ENCODE peak calls at places on chromosomes 1 and 21, in six cellular contexts. Y, S, R, W, O and E are unnamed samples.

GRCh38 chr1:44775930-44776748 is 799 bp downstream of the RPS8 start:
- DNase-seq in W (no peak), R (no peak), S (no peak), O (no peak), Y (no peak), E (no peak)

GRCh38 chr21:41707231-41707988 is 59.4 kb downstream of the RIPK4 start:
- DNase-seq in Y (no peak), S (no peak), W (no peak), R (no peak), O (no peak), E (no peak)

GRCh38 chr21:41610042-41610839 is 102.3 kb upstream of the TMPRSS2 start:
- DNase-seq in O (peak; percentile 61), Y (peak; percentile 60), W (peak; percentile 74), R (peak; percentile 83), S (peak; percentile 33), E (peak; percentile 38)

GRCh38 chr1:117371436-117372151 is 4.3 kb downstream of the MAN1A2 start:
- DNase-seq in W (no peak), O (no peak), R (no peak), Y (peak; percentile 18), S (no peak), E (no peak)

GRCh38 chr1:30834249-30834648 is 74.3 kb downstream of the SDC3 start:
- DNase-seq in Y (no peak), O (no peak), R (no peak), S (no peak), W (no peak), E (no peak)

GRCh38 chr1:41496080-41497055 is 11.9 kb upstream of the EDN2 start:
- DNase-seq in S (no peak), Y (no peak), W (no peak), R (peak; percentile 97), O (peak; percentile 84), E (peak; percentile 65)

GRCh38 chr21:37009740-37010341 is 3.3 kb downstream of the RIPPLY3 start:
- DNase-seq in W (peak; percentile 94), S (peak; percentile 77), Y (peak; percentile 72), R (peak; percentile 94), O (peak; percentile 89), E (peak; percentile 90)

GRCh38 chr1:35505911-35506798 is 51.0 kb downstream of the KIAA0319L start:
- DNase-seq in R (no peak), O (peak; percentile 55), W (no peak), S (no peak), Y (peak; percentile 92), E (no peak)

GRCh38 chr1:67214420-67215174 is 48.3 kb downstream of the IL23R start:
- DNase-seq in S (no peak), R (no peak), Y (peak; percentile 40), W (peak; percentile 29), O (peak; percentile 16), E (no peak)

GRCh38 chr1:241611063-241611462 is 29.1 kb downstream of the CHML start:
- DNase-seq in R (no peak), S (peak; percentile 57), W (peak; percentile 17), Y (peak; percentile 54), O (peak; percentile 37), E (no peak)

GRCh38 chr1:87325982-87326738 is 2.5 kb upstream of the LMO4 start:
- DNase-seq in O (peak; percentile 52), W (peak; percentile 64), R (no peak), S (peak; percentile 22), Y (peak; percentile 40), E (peak; percentile 29)

GRCh38 chr1:8239039-8239305 is 78.9 kb upstream of the SLC45A1 start:
- DNase-seq in R (no peak), Y (peak; percentile 46), S (no peak), O (no peak), W (no peak), E (no peak)

GRCh38 chr1:245942861-245943260 is 564.2 kb downstream of the SMYD3 start:
- DNase-seq in R (no peak), Y (no peak), W (no peak), O (no peak), S (no peak), E (no peak)

GRCh38 chr1:13699936-13700520 is at the start of gene PRDM2:
- DNase-seq in W (peak; percentile 29), Y (no peak), R (peak; percentile 87), S (peak; percentile 21), O (peak; percentile 84), E (peak; percentile 36)

GRCh38 chr1:90336552-90337324 is 341.8 kb downstream of the ZNF326 start:
- DNase-seq in R (no peak), O (no peak), Y (no peak), S (no peak), W (no peak), E (no peak)
- TF ChIP-seq CTCF in R (no peak), O (no peak), Y (no peak), S (no peak), W (no peak), E (no peak)

DNA sequence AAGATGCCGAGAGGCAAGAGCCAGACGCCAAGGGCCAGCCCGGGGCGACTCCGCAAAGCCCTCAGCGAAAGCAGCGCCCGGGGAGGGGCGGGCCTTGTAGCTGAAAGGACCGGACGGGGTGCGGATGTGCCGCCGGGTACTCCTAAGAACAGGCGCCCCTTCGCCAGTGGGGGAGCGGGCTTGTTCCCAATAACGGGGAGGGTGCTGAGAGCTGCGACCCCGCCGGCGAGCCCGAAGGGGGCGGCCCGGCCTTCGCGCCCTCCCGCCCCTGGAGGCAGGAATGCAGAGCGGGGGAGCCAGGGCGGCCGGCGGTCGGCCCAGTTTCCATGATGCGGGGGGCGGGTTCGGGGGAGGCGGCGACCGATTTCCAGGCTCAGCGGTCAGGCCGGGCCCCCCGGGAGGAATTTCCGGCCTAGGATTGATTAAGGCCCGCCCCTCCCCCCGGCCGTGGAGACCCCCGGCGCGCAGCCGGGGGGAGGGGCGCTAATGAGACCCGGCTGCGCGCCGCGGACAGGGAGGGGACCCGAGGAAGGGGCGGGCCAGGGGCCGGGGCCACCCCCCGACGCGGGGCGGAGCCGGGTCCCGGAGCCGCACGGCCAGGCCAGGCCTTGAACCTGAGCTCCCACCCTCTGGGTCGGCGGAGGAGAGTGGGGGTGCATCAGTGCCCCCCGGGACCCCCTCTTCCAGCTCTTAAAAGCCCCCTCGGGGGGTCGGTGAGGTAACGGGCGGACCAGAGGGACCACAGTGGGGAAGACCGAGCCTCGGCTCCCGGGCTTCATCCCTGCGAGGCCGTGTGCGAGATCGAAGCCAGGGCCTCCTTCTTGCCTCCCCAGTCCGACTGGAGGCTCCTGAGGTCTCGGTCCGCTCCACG is 898 bp upstream of the TMEM200B start:
- DNase-seq in O (peak; percentile 86), Y (peak; percentile 46), W (peak; percentile 71), S (peak; percentile 71), R (peak; percentile 96), E (peak; percentile 85)
- TF ChIP-seq CTCF in O (no peak), Y (peak; percentile 59), W (peak; percentile 49), S (peak; percentile 35), R (peak; percentile 57), E (peak; percentile 80)

DNA sequence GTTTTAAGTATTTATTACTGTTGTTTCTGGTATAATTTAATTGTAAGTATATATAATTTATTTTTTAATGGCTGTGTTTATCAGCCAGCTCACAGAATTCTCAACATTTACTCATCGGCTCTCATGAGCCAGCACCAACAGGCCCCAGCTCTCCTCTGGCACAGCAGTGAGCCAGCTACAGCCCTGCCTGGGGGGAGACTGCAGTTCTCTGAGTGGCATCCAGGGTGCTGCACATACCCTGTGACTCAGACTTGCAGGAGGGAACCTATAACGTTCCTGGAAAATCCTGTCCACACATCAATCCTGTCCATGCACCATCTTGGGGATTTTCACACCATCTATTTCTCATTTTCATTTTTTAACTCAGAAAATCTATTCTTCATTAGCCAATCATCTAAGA is 36.5 kb downstream of the FHAD1 start:
- DNase-seq in W (peak; percentile 19), S (peak; percentile 69), R (peak; percentile 83), Y (no peak), O (no peak), E (no peak)
- TF ChIP-seq CTCF in W (no peak), S (no peak), R (no peak), Y (peak; percentile 50), O (no peak), E (no peak)

GRCh38 chr1:79355073-79355472 is 348.5 kb upstream of the ADGRL4 start:
- DNase-seq in O (no peak), Y (peak; percentile 29), R (no peak), W (no peak), S (no peak), E (no peak)

GRCh38 chr1:79353224-79353623 is 346.7 kb upstream of the ADGRL4 start:
- DNase-seq in R (no peak), O (peak; percentile 8), S (no peak), W (peak; percentile 31), Y (peak; percentile 79), E (no peak)
- TF ChIP-seq CTCF in R (no peak), O (no peak), S (peak; percentile 35), W (peak; percentile 53), Y (peak; percentile 65), E (peak; percentile 60)

GRCh38 chr1:234486858-234487830 is 8.2 kb upstream of the TARBP1 start:
- DNase-seq in R (no peak), O (peak; percentile 45), Y (peak; percentile 66), W (peak; percentile 38), S (peak; percentile 59), E (no peak)
- TF ChIP-seq CTCF in R (no peak), O (peak; percentile 43), Y (peak; percentile 77), W (peak; percentile 82), S (peak; percentile 75), E (peak; percentile 50)

DNA sequence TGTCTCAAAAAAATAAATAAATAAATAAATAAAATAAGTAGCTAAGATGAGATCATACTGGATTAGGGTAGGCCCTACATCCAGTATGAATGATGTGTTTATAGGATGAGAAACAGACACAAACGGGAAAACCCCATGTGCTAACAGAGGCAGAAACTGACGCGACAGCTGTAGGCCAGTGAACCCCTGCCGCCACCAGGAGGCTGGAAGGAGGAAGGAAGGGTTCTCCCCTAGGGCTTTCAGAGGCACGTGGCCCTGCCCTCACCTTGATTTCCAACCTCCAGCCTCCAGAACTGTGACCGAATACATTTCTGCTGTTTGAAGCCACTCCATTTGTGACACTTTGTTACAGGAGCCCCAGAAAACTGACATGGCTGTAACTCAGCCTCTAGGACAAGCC is 38.5 kb downstream of the CHD5 start:
- DNase-seq in O (peak; percentile 73), W (peak; percentile 43), R (no peak), Y (no peak), S (no peak), E (no peak)
- TF ChIP-seq CTCF in O (peak; percentile 22), W (peak; percentile 25), R (no peak), Y (peak; percentile 20), S (no peak), E (peak; percentile 20)